ENCODE peak calls at places on chromosomes 13 and 19, in five cellular contexts. F is glutamatergic neuron, H is left ventricle myocardium inferior, J is activated B cell treated with CpG ODN at 0.5 μM for 24 hours, V is retinal pigment epithelial cell. U is an unnamed sample.
A peak's percentile ranks its signal among the peaks of the same experiment; 100 is the strongest.

GRCh38 chr19:1466461-1467227 is 12.4 kb downstream of the C19orf25 start:
- DNase-seq in F (no peak), H (no peak), J (no peak), V (no peak), U (no peak)

GRCh38 chr13:56510836-56511235 is 629.9 kb upstream of the PRR20A start:
- DNase-seq in F (no peak), H (no peak), J (no peak), V (no peak), U (no peak)

GRCh38 chr19:14761607-14762006 is 16.8 kb downstream of the ADGRE2 start:
- DNase-seq in F (no peak), H (no peak), J (no peak), V (no peak), U (no peak)

GRCh38 chr13:28493740-28494536 is 990 bp downstream of the FLT1 start:
- DNase-seq in F (peak; percentile 49), H (no peak), J (peak; percentile 21), V (no peak), U (no peak)

GRCh38 chr13:60410299-60410698 is 13.3 kb downstream of the TDRD3 start:
- DNase-seq in F (no peak), H (no peak), J (no peak), V (no peak), U (no peak)

GRCh38 chr13:22800726-22801401 is 379.9 kb upstream of the SGCG start:
- DNase-seq in F (no peak), H (peak; percentile 19), J (no peak), V (no peak), U (no peak)

GRCh38 chr19:46493236-46494114 is 2.2 kb downstream of the PNMA8B start:
- DNase-seq in F (no peak), H (peak; percentile 54), J (no peak), V (no peak), U (no peak)

GRCh38 chr19:13881692-13882418 is 4.9 kb downstream of the NANOS3 start:
- DNase-seq in F (no peak), H (no peak), J (no peak), V (no peak), U (no peak)

GRCh38 chr13:25175026-25175425 is 2.9 kb upstream of the AMER2 start:
- DNase-seq in F (no peak), H (no peak), J (no peak), V (no peak), U (no peak)

GRCh38 chr19:2865334-2866221 is 1.6 kb upstream of the ZNF556 start:
- DNase-seq in F (no peak), H (no peak), J (no peak), V (no peak), U (no peak)

GRCh38 chr19:42316223-42317211 is 3.4 kb downstream of the TMEM145 start:
- DNase-seq in F (no peak), H (no peak), J (no peak), V (no peak), U (no peak)

GRCh38 chr19:58021541-58022282 is 12.1 kb upstream of the ZSCAN1 start:
- DNase-seq in F (peak; percentile 38), H (no peak), J (no peak), V (no peak), U (peak; percentile 79)

GRCh38 chr13:19957320-19958118 is 1.0 kb upstream of the ZMYM2 start:
- DNase-seq in F (peak; percentile 83), H (peak; percentile 66), J (peak; percentile 75), V (no peak), U (no peak)

GRCh38 chr13:91211548-91211947 is 135.9 kb upstream of the MIR17HG start:
- DNase-seq in F (no peak), H (no peak), J (no peak), V (no peak), U (no peak)

GRCh38 chr19:39165857-39166256 is 30.9 kb upstream of the NCCRP1 start:
- DNase-seq in F (no peak), H (no peak), J (no peak), V (no peak), U (no peak)
- TF ChIP-seq CTCF in F (no peak), H (no peak), J (no peak), V (no peak), U (no peak)

GRCh38 chr19:38165335-38165734 is 58.7 kb downstream of the DPF1 start:
- DNase-seq in F (no peak), H (no peak), J (no peak), V (no peak), U (no peak)

GRCh38 chr19:38172001-38172400 is 52.0 kb downstream of the DPF1 start:
- DNase-seq in F (no peak), H (peak; percentile 41), J (no peak), V (no peak), U (no peak)

GRCh38 chr19:38173324-38174041 is 50.5 kb downstream of the DPF1 start:
- DNase-seq in F (no peak), H (peak; percentile 86), J (no peak), V (no peak), U (no peak)

GRCh38 chr19:38164526-38164925 is 59.5 kb downstream of the DPF1 start:
- DNase-seq in F (no peak), H (no peak), J (no peak), V (no peak), U (no peak)

DNA sequence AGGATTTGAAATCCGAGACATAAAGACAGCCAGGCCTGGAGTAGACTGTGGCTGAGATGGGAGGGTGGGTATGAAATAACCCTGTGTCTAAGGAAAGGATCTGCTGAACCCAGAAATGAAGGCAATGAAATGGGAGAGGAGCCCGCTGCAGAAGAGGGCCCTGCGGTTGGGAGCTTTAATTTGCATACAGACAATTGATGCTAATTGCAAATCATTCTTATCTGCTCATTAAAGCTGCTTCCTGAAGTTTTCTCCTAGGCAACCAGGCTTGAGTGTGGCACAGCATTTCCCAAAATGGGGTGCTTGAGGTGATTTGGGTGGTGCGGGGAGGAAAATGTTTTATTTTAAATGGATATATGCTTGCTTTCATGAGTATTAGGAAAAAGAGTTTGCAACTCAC is 55.4 kb downstream of the DPF1 start:
- DNase-seq in F (no peak), H (no peak), J (no peak), V (no peak), U (no peak)
- TF ChIP-seq CTCF in F (no peak), H (no peak), J (no peak), V (no peak), U (no peak)

GRCh38 chr13:99606322-99607089 is 105.2 kb downstream of the TM9SF2 start:
- DNase-seq in F (peak; percentile 97), H (peak; percentile 91), J (peak; percentile 86), V (no peak), U (peak; percentile 70)

GRCh38 chr13:99601535-99601934 is 100.3 kb downstream of the TM9SF2 start:
- DNase-seq in F (no peak), H (no peak), J (no peak), V (no peak), U (no peak)

GRCh38 chr13:99608345-99608744 is 107.1 kb downstream of the TM9SF2 start:
- DNase-seq in F (no peak), H (no peak), J (no peak), V (no peak), U (no peak)

GRCh38 chr13:99604636-99605035 is 103.4 kb downstream of the TM9SF2 start:
- DNase-seq in F (no peak), H (no peak), J (no peak), V (no peak), U (no peak)

DNA sequence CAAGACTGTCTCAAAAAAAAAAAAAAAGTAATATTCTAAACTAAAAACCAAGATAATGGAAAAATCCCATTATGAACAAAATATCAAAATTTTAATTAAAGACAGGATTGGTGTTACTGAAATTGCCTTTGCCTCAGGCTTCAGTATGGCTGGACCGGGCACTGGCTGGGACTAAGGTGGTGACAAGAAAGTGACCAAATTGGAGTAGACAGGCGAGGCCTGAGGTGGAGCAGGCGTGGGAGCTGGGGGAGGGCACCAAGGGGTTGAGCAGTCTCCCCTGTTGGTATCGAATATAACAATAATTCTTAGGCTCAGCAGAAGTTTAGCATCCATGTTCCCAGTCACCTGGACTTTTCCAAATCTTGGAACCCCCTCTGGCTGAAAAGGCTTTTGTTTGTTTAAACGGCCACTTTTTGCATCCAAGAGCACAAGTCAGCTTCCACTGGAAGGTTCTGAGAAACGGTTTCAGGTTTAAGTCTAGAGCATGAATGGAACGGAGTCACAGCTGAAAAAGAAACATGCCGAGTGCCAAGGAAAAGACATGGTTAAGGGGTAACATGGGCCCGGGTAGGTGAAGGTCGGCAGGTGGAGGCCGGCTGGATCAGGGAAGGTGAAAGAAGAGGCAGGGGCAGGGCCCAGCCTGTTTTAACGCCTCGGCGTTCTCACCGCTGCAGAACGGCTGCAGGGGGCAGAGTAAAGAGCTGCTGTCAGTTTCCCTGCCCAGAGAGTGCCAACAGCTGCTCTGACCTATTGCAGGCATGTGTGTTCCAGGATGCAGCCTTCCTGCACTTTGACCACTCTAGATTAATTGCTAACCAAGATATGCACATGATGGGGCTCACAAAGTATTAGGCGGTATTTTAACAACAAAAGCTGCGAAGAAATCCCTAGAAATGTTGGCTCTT is 104.4 kb downstream of the TM9SF2 start:
- DNase-seq in F (peak; percentile 44), H (peak; percentile 38), J (peak; percentile 46), V (no peak), U (no peak)
- TF ChIP-seq CTCF in F (no peak), H (peak; percentile 41), J (no peak), V (peak; percentile 24), U (no peak)

DNA sequence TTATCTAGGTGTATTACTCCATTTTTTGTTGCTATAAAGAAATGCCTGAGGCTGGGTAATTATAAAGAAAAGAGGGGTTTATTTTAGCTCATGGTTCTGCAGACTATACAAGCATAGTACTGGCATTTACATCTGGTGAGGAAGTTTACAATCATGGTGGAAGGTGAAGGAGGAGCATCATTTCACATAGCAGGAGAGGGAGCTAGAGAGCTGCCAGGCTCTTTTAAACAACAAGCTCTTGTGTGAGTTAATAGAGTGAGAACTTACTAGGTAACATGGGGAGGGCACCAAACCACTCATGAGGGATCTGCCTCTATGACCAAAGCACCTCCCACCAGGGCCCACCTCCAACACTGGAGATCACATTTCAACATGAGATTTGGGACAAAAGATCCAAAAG is 221.7 kb upstream of the GPC6 start:
- DNase-seq in F (no peak), H (no peak), J (no peak), V (no peak), U (no peak)
- TF ChIP-seq CTCF in F (no peak), H (no peak), J (no peak), V (peak; percentile 7), U (peak; percentile 3)

DNA sequence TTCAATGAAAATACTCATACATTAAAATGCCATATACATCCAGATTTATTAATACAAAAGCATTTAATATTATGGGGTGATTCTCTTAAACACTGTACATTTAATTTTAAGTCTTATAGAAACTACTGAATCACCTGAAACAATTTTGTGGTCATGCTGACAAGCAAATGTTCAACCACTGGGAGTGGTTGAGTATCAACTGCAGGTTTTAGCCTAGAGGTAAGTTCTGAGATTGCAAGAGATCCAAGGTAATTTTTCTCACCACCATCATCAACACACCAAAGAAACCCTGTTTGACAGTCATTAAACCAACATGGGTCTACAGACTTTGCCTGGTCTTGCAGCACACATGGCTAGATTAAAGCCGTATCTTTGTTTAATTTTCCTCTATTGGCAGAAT is 196.3 kb downstream of the LHFPL6 start:
- DNase-seq in F (no peak), H (no peak), J (no peak), V (no peak), U (no peak)
- TF ChIP-seq CTCF in F (no peak), H (no peak), J (no peak), V (peak; percentile 4), U (no peak)

DNA sequence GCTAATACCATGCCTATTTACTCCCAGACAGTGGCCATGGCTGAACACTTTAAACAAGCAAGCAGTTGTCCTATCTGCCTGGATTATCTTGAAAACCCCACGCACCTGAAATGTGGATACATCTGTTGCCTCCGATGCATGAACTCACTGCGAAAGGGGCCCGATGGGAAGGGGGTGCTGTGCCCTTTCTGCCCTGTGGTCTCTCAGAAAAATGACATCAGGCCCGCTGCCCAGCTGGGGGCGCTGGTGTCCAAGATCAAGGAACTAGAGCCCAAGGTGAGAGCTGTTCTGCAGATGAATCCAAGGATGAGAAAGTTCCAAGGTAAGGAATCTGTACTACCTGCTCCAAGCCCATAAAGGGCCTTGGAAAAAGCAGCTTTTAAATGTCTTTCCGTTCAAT is 8.6 kb downstream of the RFPL4AL1 start:
- DNase-seq in F (no peak), H (no peak), J (no peak), V (no peak), U (no peak)
- TF ChIP-seq CTCF in F (no peak), H (no peak), J (no peak), V (no peak), U (peak; percentile 46)

U was measured in D721Med.